ENCODE peak calls at places on chromosomes 13 and 19, in six cellular contexts. One of them, this sample, is unnamed.

GRCh38 chr13:21079761-21080730 is 18.7 kb upstream of the LATS2 start:
- DNase-seq in mucosa of gallbladder: no peak
- DNase-seq in colonic mucosa: no peak
- DNase-seq in stimulated activated CD4-positive, alpha-beta T cell treated with anti-CD3 and anti-CD28 coated beads, Interleukin-1b, Interleukin-23, amount 100 ng/mL, for 1 hour: no peak
- DNase-seq in aorta: peak; percentile 59
- DNase-seq in GM12891: no peak
- DNase-seq in this sample: no peak

GRCh38 chr13:76992548-76993001 is 694 bp downstream of the CLN5 start:
- DNase-seq in mucosa of gallbladder: peak; percentile 24
- DNase-seq in colonic mucosa: peak; percentile 61
- DNase-seq in stimulated activated CD4-positive, alpha-beta T cell treated with anti-CD3 and anti-CD28 coated beads, Interleukin-1b, Interleukin-23, amount 100 ng/mL, for 1 hour: no peak
- DNase-seq in aorta: peak; percentile 57
- DNase-seq in GM12891: no peak
- DNase-seq in this sample: no peak

GRCh38 chr13:20972731-20973130 is 70.2 kb upstream of the XPO4 start:
- DNase-seq in mucosa of gallbladder: no peak
- DNase-seq in colonic mucosa: no peak
- DNase-seq in stimulated activated CD4-positive, alpha-beta T cell treated with anti-CD3 and anti-CD28 coated beads, Interleukin-1b, Interleukin-23, amount 100 ng/mL, for 1 hour: no peak
- DNase-seq in aorta: no peak
- DNase-seq in GM12891: no peak
- DNase-seq in this sample: no peak

GRCh38 chr13:69999875-70000274 is 107.8 kb upstream of the ATXN8OS start:
- DNase-seq in mucosa of gallbladder: no peak
- DNase-seq in colonic mucosa: no peak
- DNase-seq in stimulated activated CD4-positive, alpha-beta T cell treated with anti-CD3 and anti-CD28 coated beads, Interleukin-1b, Interleukin-23, amount 100 ng/mL, for 1 hour: no peak
- DNase-seq in aorta: no peak
- DNase-seq in GM12891: no peak
- DNase-seq in this sample: no peak

GRCh38 chr19:5293607-5294089 is 47.0 kb downstream of the PTPRS start:
- DNase-seq in mucosa of gallbladder: no peak
- DNase-seq in colonic mucosa: no peak
- DNase-seq in stimulated activated CD4-positive, alpha-beta T cell treated with anti-CD3 and anti-CD28 coated beads, Interleukin-1b, Interleukin-23, amount 100 ng/mL, for 1 hour: no peak
- DNase-seq in aorta: no peak
- DNase-seq in GM12891: no peak
- DNase-seq in this sample: no peak

GRCh38 chr19:38868551-38868950 is 9.5 kb downstream of the RINL start:
- DNase-seq in mucosa of gallbladder: no peak
- DNase-seq in colonic mucosa: no peak
- DNase-seq in stimulated activated CD4-positive, alpha-beta T cell treated with anti-CD3 and anti-CD28 coated beads, Interleukin-1b, Interleukin-23, amount 100 ng/mL, for 1 hour: no peak
- DNase-seq in aorta: no peak
- DNase-seq in GM12891: no peak
- DNase-seq in this sample: no peak

GRCh38 chr13:111515648-111516047 is 195.2 kb downstream of the TEX29 start:
- DNase-seq in mucosa of gallbladder: no peak
- DNase-seq in colonic mucosa: no peak
- DNase-seq in stimulated activated CD4-positive, alpha-beta T cell treated with anti-CD3 and anti-CD28 coated beads, Interleukin-1b, Interleukin-23, amount 100 ng/mL, for 1 hour: no peak
- DNase-seq in aorta: no peak
- DNase-seq in GM12891: no peak
- DNase-seq in this sample: no peak

GRCh38 chr19:485583-486236 is 10.6 kb upstream of the MADCAM1 start:
- DNase-seq in mucosa of gallbladder: peak; percentile 70
- DNase-seq in colonic mucosa: no peak
- DNase-seq in stimulated activated CD4-positive, alpha-beta T cell treated with anti-CD3 and anti-CD28 coated beads, Interleukin-1b, Interleukin-23, amount 100 ng/mL, for 1 hour: no peak
- DNase-seq in aorta: no peak
- DNase-seq in GM12891: no peak
- DNase-seq in this sample: no peak

GRCh38 chr13:41505209-41505835 is 48.0 kb downstream of the RGCC start:
- DNase-seq in mucosa of gallbladder: no peak
- DNase-seq in colonic mucosa: no peak
- DNase-seq in stimulated activated CD4-positive, alpha-beta T cell treated with anti-CD3 and anti-CD28 coated beads, Interleukin-1b, Interleukin-23, amount 100 ng/mL, for 1 hour: no peak
- DNase-seq in aorta: no peak
- DNase-seq in GM12891: no peak
- DNase-seq in this sample: no peak